ENCODE peak calls at places on chromosomes 13 and 19, in five cellular contexts. One of them, this sample, is unnamed.

GRCh38 chr13:28548468-28548867 is 53.5 kb upstream of the FLT1 start:
- DNase-seq in NCI-H1105 treated with DMSO at 0.1 percent for 48 hours: no peak
- DNase-seq in astrocyte of the cerebellum: no peak
- DNase-seq in stomach: no peak
- DNase-seq in stimulated activated CD8-positive, alpha-beta memory T cell treated with anti-CD3 and anti-CD28 coated beads, Interleukin-15, amount 100 ng/mL, for 4 hours: no peak
- DNase-seq in this sample: no peak

GRCh38 chr13:96581741-96582140 is 412.5 kb downstream of the OXGR1 start:
- DNase-seq in stomach: no peak
- DNase-seq in stimulated activated CD8-positive, alpha-beta memory T cell treated with anti-CD3 and anti-CD28 coated beads, Interleukin-15, amount 100 ng/mL, for 4 hours: no peak
- DNase-seq in NCI-H1105 treated with DMSO at 0.1 percent for 48 hours: no peak
- DNase-seq in astrocyte of the cerebellum: no peak
- DNase-seq in this sample: no peak

GRCh38 chr13:74730556-74731331 is 596.5 kb upstream of the KLF12 start:
- DNase-seq in stimulated activated CD8-positive, alpha-beta memory T cell treated with anti-CD3 and anti-CD28 coated beads, Interleukin-15, amount 100 ng/mL, for 4 hours: no peak
- DNase-seq in NCI-H1105 treated with DMSO at 0.1 percent for 48 hours: no peak
- DNase-seq in astrocyte of the cerebellum: no peak
- DNase-seq in stomach: no peak
- DNase-seq in this sample: no peak

GRCh38 chr13:35978607-35979316 is 152.4 kb downstream of the DCLK1 start:
- DNase-seq in stomach: no peak
- DNase-seq in astrocyte of the cerebellum: peak; percentile 76
- DNase-seq in NCI-H1105 treated with DMSO at 0.1 percent for 48 hours: peak; percentile 34
- DNase-seq in stimulated activated CD8-positive, alpha-beta memory T cell treated with anti-CD3 and anti-CD28 coated beads, Interleukin-15, amount 100 ng/mL, for 4 hours: no peak
- DNase-seq in this sample: no peak

GRCh38 chr13:105638446-105638845 is 897.0 kb downstream of the EFNB2 start:
- DNase-seq in astrocyte of the cerebellum: no peak
- DNase-seq in NCI-H1105 treated with DMSO at 0.1 percent for 48 hours: no peak
- DNase-seq in stimulated activated CD8-positive, alpha-beta memory T cell treated with anti-CD3 and anti-CD28 coated beads, Interleukin-15, amount 100 ng/mL, for 4 hours: no peak
- DNase-seq in stomach: no peak
- DNase-seq in this sample: no peak

GRCh38 chr13:66468656-66469055 is 761.5 kb downstream of the PCDH9 start:
- DNase-seq in NCI-H1105 treated with DMSO at 0.1 percent for 48 hours: no peak
- DNase-seq in stimulated activated CD8-positive, alpha-beta memory T cell treated with anti-CD3 and anti-CD28 coated beads, Interleukin-15, amount 100 ng/mL, for 4 hours: no peak
- DNase-seq in astrocyte of the cerebellum: no peak
- DNase-seq in stomach: no peak
- DNase-seq in this sample: no peak

GRCh38 chr19:29442910-29443309 is 82.9 kb upstream of the VSTM2B start:
- DNase-seq in NCI-H1105 treated with DMSO at 0.1 percent for 48 hours: no peak
- DNase-seq in stomach: no peak
- DNase-seq in stimulated activated CD8-positive, alpha-beta memory T cell treated with anti-CD3 and anti-CD28 coated beads, Interleukin-15, amount 100 ng/mL, for 4 hours: no peak
- DNase-seq in astrocyte of the cerebellum: no peak
- DNase-seq in this sample: no peak

GRCh38 chr13:113192902-113193301 is 15.6 kb downstream of the PCID2 start:
- DNase-seq in stimulated activated CD8-positive, alpha-beta memory T cell treated with anti-CD3 and anti-CD28 coated beads, Interleukin-15, amount 100 ng/mL, for 4 hours: no peak
- DNase-seq in stomach: no peak
- DNase-seq in NCI-H1105 treated with DMSO at 0.1 percent for 48 hours: no peak
- DNase-seq in astrocyte of the cerebellum: no peak
- DNase-seq in this sample: no peak

GRCh38 chr13:94309997-94310842 is 169.3 kb downstream of the DCT start:
- DNase-seq in astrocyte of the cerebellum: peak; percentile 65
- DNase-seq in stomach: no peak
- DNase-seq in stimulated activated CD8-positive, alpha-beta memory T cell treated with anti-CD3 and anti-CD28 coated beads, Interleukin-15, amount 100 ng/mL, for 4 hours: no peak
- DNase-seq in NCI-H1105 treated with DMSO at 0.1 percent for 48 hours: no peak
- DNase-seq in this sample: no peak

GRCh38 chr13:110618167-110618566 is 2.8 kb downstream of the NAXD start:
- DNase-seq in stomach: no peak
- DNase-seq in NCI-H1105 treated with DMSO at 0.1 percent for 48 hours: no peak
- DNase-seq in stimulated activated CD8-positive, alpha-beta memory T cell treated with anti-CD3 and anti-CD28 coated beads, Interleukin-15, amount 100 ng/mL, for 4 hours: no peak
- DNase-seq in astrocyte of the cerebellum: no peak
- DNase-seq in this sample: no peak

GRCh38 chr13:19182536-19182935 is 912 bp upstream of the TUBA3C start:
- DNase-seq in NCI-H1105 treated with DMSO at 0.1 percent for 48 hours: no peak
- DNase-seq in stimulated activated CD8-positive, alpha-beta memory T cell treated with anti-CD3 and anti-CD28 coated beads, Interleukin-15, amount 100 ng/mL, for 4 hours: no peak
- DNase-seq in stomach: peak; percentile 11
- DNase-seq in astrocyte of the cerebellum: no peak
- DNase-seq in this sample: no peak

GRCh38 chr13:93098972-93099371 is 127.6 kb upstream of the GPC6 start:
- DNase-seq in stomach: peak; percentile 44
- DNase-seq in stimulated activated CD8-positive, alpha-beta memory T cell treated with anti-CD3 and anti-CD28 coated beads, Interleukin-15, amount 100 ng/mL, for 4 hours: no peak
- DNase-seq in NCI-H1105 treated with DMSO at 0.1 percent for 48 hours: no peak
- DNase-seq in astrocyte of the cerebellum: no peak
- DNase-seq in this sample: no peak

GRCh38 chr13:108328848-108329247 is 59.3 kb downstream of the TNFSF13B start:
- DNase-seq in astrocyte of the cerebellum: no peak
- DNase-seq in stomach: no peak
- DNase-seq in stimulated activated CD8-positive, alpha-beta memory T cell treated with anti-CD3 and anti-CD28 coated beads, Interleukin-15, amount 100 ng/mL, for 4 hours: no peak
- DNase-seq in NCI-H1105 treated with DMSO at 0.1 percent for 48 hours: no peak
- DNase-seq in this sample: no peak

GRCh38 chr13:110425444-110425780 is 118.3 kb downstream of the COL4A2 start:
- DNase-seq in NCI-H1105 treated with DMSO at 0.1 percent for 48 hours: no peak
- DNase-seq in stomach: no peak
- DNase-seq in astrocyte of the cerebellum: no peak
- DNase-seq in stimulated activated CD8-positive, alpha-beta memory T cell treated with anti-CD3 and anti-CD28 coated beads, Interleukin-15, amount 100 ng/mL, for 4 hours: no peak
- DNase-seq in this sample: no peak

This sample was measured in posterior cingulate gyrus.